ENCODE peak calls at places on chromosomes 16 and 17, in ten cellular contexts. U, M, B, X, T, G, K, D, P and Z are unnamed samples.
A peak's percentile ranks its signal among the peaks of the same experiment; 100 is the strongest.

GRCh38 chr16:17377360-17378324 is 93.1 kb downstream of the XYLT1 start:
- DNase-seq in U (peak; percentile 81), M (no peak), B (no peak), X (no peak), T (no peak), G (no peak), K (no peak), D (peak; percentile 50), P (no peak), Z (no peak)

GRCh38 chr16:28869201-28869600 is 5.6 kb downstream of the SH2B1 start:
- DNase-seq in U (no peak), M (no peak), B (no peak), X (no peak), T (no peak), G (no peak), K (no peak), D (no peak), P (no peak), Z (no peak)

GRCh38 chr16:87844374-87844733 is 25.0 kb downstream of the SLC7A5 start:
- DNase-seq in U (no peak), M (no peak), B (no peak), X (no peak), T (peak; percentile 94), G (no peak), K (no peak), D (no peak), P (peak; percentile 48), Z (no peak)

GRCh38 chr16:67296422-67296821 is 17.1 kb downstream of the PLEKHG4 start:
- DNase-seq in U (no peak), M (no peak), B (no peak), X (no peak), T (no peak), G (peak; percentile 80), K (no peak), D (peak; percentile 70), P (no peak), Z (no peak)

GRCh38 chr16:85835227-85835751 is 35.8 kb downstream of the COX4I1 start:
- DNase-seq in U (no peak), M (no peak), B (no peak), X (no peak), T (no peak), G (no peak), K (no peak), D (no peak), P (no peak), Z (no peak)

GRCh38 chr17:79629548-79630049 is 18.7 kb upstream of the RBFOX3 start:
- DNase-seq in U (no peak), M (no peak), B (no peak), X (no peak), T (no peak), G (no peak), K (no peak), D (no peak), P (no peak), Z (no peak)

GRCh38 chr17:62852195-62852594 is 44.1 kb upstream of the MARCHF10 start:
- DNase-seq in U (no peak), M (no peak), B (no peak), X (no peak), T (no peak), G (no peak), K (no peak), D (no peak), P (no peak), Z (peak; percentile 46)

GRCh38 chr16:50933257-50933656 is 191.4 kb downstream of the CYLD start:
- DNase-seq in U (no peak), M (no peak), B (no peak), X (no peak), T (no peak), G (no peak), K (no peak), D (no peak), P (no peak), Z (no peak)

GRCh38 chr17:64780096-64781012 is 118.2 kb upstream of the SMURF2 start:
- DNase-seq in U (peak; percentile 65), M (peak; percentile 91), B (peak; percentile 81), X (peak; percentile 73), T (peak; percentile 97), G (peak; percentile 62), K (peak; percentile 68), D (peak; percentile 51), P (peak; percentile 37), Z (peak; percentile 63)

GRCh38 chr16:5649762-5650445 is 552.3 kb upstream of the EEF2KMT start:
- DNase-seq in U (no peak), M (no peak), B (no peak), X (no peak), T (peak; percentile 41), G (no peak), K (no peak), D (no peak), P (no peak), Z (no peak)

GRCh38 chr16:65244811-65245210 is 122.9 kb upstream of the CDH11 start:
- DNase-seq in U (no peak), M (no peak), B (no peak), X (no peak), T (no peak), G (no peak), K (no peak), D (no peak), P (no peak), Z (no peak)

GRCh38 chr16:57920891-57921240 is 50.1 kb downstream of the CNGB1 start:
- DNase-seq in U (peak; percentile 15), M (no peak), B (no peak), X (no peak), T (no peak), G (no peak), K (no peak), D (no peak), P (no peak), Z (no peak)
- H3K27me3 ChIP-seq in U (no peaks in the 10 kb centered on the region), M (no peaks in the 10 kb centered on the region), B (no peaks in the 10 kb centered on the region), X (peaks cover 18% of the 10 kb centered on the region), T (no peaks in the 10 kb centered on the region), G (peaks cover 23% of the 10 kb centered on the region), K (no peaks in the 10 kb centered on the region), D (peaks cover 16% of the 10 kb centered on the region), P (no peaks in the 10 kb centered on the region), Z (no peaks in the 10 kb centered on the region)

GRCh38 chr16:30896203-30896889 is at the start of gene CTF1:
- DNase-seq in U (no peak), M (peak; percentile 62), B (peak; percentile 77), X (peak; percentile 91), T (peak; percentile 94), G (peak; percentile 90), K (peak; percentile 92), D (peak; percentile 85), P (peak; percentile 90), Z (peak; percentile 65)

GRCh38 chr16:30893744-30894539 is at the start of gene BCL7C:
- DNase-seq in U (peak; percentile 93), M (peak; percentile 95), B (peak; percentile 95), X (peak; percentile 97), T (peak; percentile 98), G (peak; percentile 88), K (peak; percentile 96), D (peak; percentile 91), P (peak; percentile 91), Z (peak; percentile 69)

GRCh38 chr16:30894540-30895368 is 877 bp upstream of the BCL7C start:
- DNase-seq in U (no peak), M (no peak), B (peak; percentile 21), X (no peak), T (no peak), G (peak; percentile 3), K (no peak), D (peak; percentile 38), P (no peak), Z (peak; percentile 31)

GRCh38 chr16:30896890-30897730 is 696 bp downstream of the CTF1 start:
- DNase-seq in U (peak; percentile 84), M (peak; percentile 91), B (peak; percentile 95), X (peak; percentile 96), T (peak; percentile 95), G (peak; percentile 96), K (peak; percentile 95), D (peak; percentile 97), P (peak; percentile 88), Z (peak; percentile 73)

GRCh38 chr16:30895592-30896202 is 717 bp upstream of the CTF1 start:
- DNase-seq in U (no peak), M (no peak), B (no peak), X (no peak), T (no peak), G (no peak), K (no peak), D (no peak), P (peak; percentile 51), Z (no peak)
- H3K4me3 ChIP-seq in U (no peak overlapping the region), M (peak overlapping the region; percentile 40), B (peak overlapping the region; percentile 61), X (peak overlapping the region; percentile 75), T (peak overlapping the region; percentile 60), G (peak overlapping the region; percentile 84), K (peak overlapping the region; percentile 62), D (peak overlapping the region; percentile 92), P (peak overlapping the region; percentile 60), Z (peak overlapping the region; percentile 44)

DNA sequence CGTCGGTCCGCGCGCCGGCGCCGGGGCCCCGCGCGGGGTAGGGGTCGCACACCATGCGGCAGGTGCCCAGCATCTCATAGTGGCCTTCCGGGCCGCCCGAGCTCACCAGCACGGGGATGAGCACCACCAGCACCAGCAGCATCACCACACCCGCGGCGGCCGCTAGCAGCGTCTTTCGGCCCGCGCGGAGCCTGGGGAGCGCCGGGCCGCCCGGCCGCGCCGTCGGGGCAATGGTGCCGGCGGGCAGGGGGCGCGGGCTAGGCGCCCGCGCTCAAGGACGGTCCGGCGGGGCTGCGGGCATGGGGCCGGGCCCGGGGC is 237 bp downstream of the C1QL1 start:
- DNase-seq in U (no peak), M (no peak), B (no peak), X (no peak), T (no peak), G (no peak), K (no peak), D (no peak), P (peak; percentile 41), Z (no peak)
- H3K27me3 ChIP-seq in U (peaks cover 72% of the 10 kb centered on the region), M (peaks cover 91% of the 10 kb centered on the region), B (peaks cover 56% of the 10 kb centered on the region), X (peaks cover 56% of the 10 kb centered on the region), T (peaks cover 55% of the 10 kb centered on the region), G (peaks cover 45% of the 10 kb centered on the region), K (peaks cover 9% of the 10 kb centered on the region), D (peaks cover 24% of the 10 kb centered on the region), P (peaks cover 9% of the 10 kb centered on the region), Z (peaks cover 33% of the 10 kb centered on the region)

DNA sequence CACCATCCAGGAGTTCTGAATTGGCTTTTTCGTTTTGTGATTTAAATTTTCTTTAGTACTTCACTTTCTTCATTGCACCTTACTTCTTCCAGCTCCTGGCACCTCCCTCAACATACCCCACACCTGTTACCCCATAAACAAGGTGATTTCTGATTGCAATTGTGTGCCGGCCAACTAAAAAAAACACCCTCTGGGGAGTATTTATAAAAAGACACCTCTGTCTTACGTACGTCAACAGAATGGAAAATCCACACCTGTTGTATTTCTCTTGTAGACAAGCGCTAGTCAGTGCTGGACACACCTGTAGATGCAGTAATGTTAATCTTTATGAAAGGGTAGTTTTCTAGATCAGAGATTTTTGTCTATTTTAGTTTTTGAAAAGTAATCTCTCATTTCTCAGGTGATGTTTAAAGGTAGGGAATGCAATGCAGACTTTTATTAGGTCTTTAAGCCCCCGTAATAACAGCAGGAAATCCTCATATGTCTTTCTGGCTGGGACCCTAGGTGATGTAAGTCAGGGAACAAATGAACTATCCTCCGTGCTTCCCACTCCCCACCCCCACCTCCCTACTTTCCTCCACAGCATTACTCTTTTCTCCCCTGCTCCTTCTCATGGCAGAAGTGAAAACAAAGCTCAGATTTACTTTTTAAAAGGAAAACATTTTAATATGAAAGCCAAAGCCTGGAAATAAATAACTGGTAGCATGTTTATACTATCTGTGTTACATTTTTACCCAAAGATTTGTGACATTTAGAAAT is 4.2 kb downstream of the MSI2 start:
- DNase-seq in U (no peak), M (no peak), B (no peak), X (no peak), T (no peak), G (no peak), K (no peak), D (no peak), P (no peak), Z (no peak)
- H3K4me3 ChIP-seq in U (no peak overlapping the region), M (no peak overlapping the region), B (peak overlapping the region; percentile 36), X (no peak overlapping the region), T (no peak overlapping the region), G (no peak overlapping the region), K (no peak overlapping the region), D (no peak overlapping the region), P (no peak overlapping the region), Z (no peak overlapping the region)